ENCODE peak calls at places on chromosomes 13 and 19, in six cellular contexts. Q is pons, U is tibial nerve, N is germinal center, M is A549, B is GF-D8. P is an unnamed sample.

GRCh38 chr13:59409651-59410200 is 754.0 kb downstream of the DIAPH3 start:
- DNase-seq in U (no peak), Q (no peak), B (no peak), M (no peak), N (no peak), P (no peak)

GRCh38 chr13:30158774-30159445 is 148.4 kb downstream of the KATNAL1 start:
- DNase-seq in M (no peak), U (peak), N (no peak), Q (peak), B (no peak), P (peak)

GRCh38 chr13:66849706-66850105 is 380.4 kb downstream of the PCDH9 start:
- DNase-seq in Q (no peak), N (no peak), B (no peak), M (no peak), U (no peak), P (no peak)

GRCh38 chr19:50555033-50555432 is 13.2 kb downstream of the LRRC4B start:
- DNase-seq in N (no peak), B (no peak), Q (no peak), U (no peak), M (no peak), P (no peak)

GRCh38 chr19:35153701-35154534 is 617 bp upstream of the FXYD5 start:
- DNase-seq in U (no peak), M (peak), Q (no peak), B (no peak), N (peak), P (peak)

GRCh38 chr13:74077847-74078246 is 56.4 kb downstream of the KLF12 start:
- DNase-seq in U (no peak), B (no peak), M (no peak), N (no peak), Q (peak), P (no peak)

GRCh38 chr19:41367848-41368301 is 3.9 kb upstream of the B9D2 start:
- DNase-seq in Q (no peak), B (peak), U (no peak), N (no peak), M (peak), P (no peak)

GRCh38 chr19:39223703-39224279 is 19.7 kb upstream of the SYCN start:
- DNase-seq in Q (no peak), N (no peak), M (no peak), B (no peak), U (no peak), P (no peak)

GRCh38 chr19:51318687-51319675 is 7.5 kb downstream of the IGLON5 start:
- DNase-seq in N (no peak), B (no peak), Q (no peak), M (no peak), U (no peak), P (no peak)